ENCODE peak calls at places on chromosomes 16 and 17, in five cellular contexts. U, V, P, X and H are unnamed samples.

GRCh38 chr17:11384131-11384530 is 143.1 kb downstream of the SHISA6 start:
- DNase-seq in V (no peak), U (no peak), X (no peak), P (no peak), H (no peak)

GRCh38 chr17:2971851-2972250 is 91.6 kb downstream of the OR1D5 start:
- DNase-seq in X (no peak), P (no peak), V (no peak), U (no peak), H (no peak)

GRCh38 chr16:64900517-64900916 is 221.3 kb downstream of the CDH11 start:
- DNase-seq in V (no peak), X (no peak), P (no peak), U (no peak), H (no peak)

GRCh38 chr17:44952946-44953475 is 5.4 kb upstream of the KIF18B start:
- DNase-seq in X (no peak), V (no peak), P (no peak), U (no peak), H (no peak)

GRCh38 chr17:82932146-82933005 is 92.6 kb upstream of the ZNF750 start:
- DNase-seq in V (no peak), P (no peak), U (no peak), X (no peak), H (no peak)

GRCh38 chr17:78026381-78026780 is 67.9 kb downstream of the TNRC6C start:
- DNase-seq in V (no peak), X (no peak), P (no peak), U (no peak), H (no peak)

GRCh38 chr16:85835956-85836705 is 36.6 kb downstream of the COX4I1 start:
- DNase-seq in U (no peak), X (no peak), V (no peak), P (no peak), H (no peak)

GRCh38 chr17:37447641-37448040 is 41.0 kb downstream of the TADA2A start:
- DNase-seq in U (no peak), X (no peak), V (no peak), P (no peak), H (no peak)

GRCh38 chr17:68382582-68383085 is 74.7 kb downstream of the WIPI1 start:
- DNase-seq in X (no peak), V (no peak), P (no peak), U (no peak), H (no peak)

GRCh38 chr17:68383443-68384321 is 73.6 kb downstream of the WIPI1 start:
- DNase-seq in P (peak; percentile 42), V (no peak), U (no peak), X (no peak), H (no peak)

GRCh38 chr17:68383120-68383442 is 74.2 kb downstream of the WIPI1 start:
- DNase-seq in U (no peak), X (no peak), P (no peak), V (no peak), H (no peak)

GRCh38 chr17:68385490-68386215 is 71.6 kb downstream of the WIPI1 start:
- DNase-seq in X (no peak), P (no peak), V (no peak), U (no peak), H (no peak)

DNA sequence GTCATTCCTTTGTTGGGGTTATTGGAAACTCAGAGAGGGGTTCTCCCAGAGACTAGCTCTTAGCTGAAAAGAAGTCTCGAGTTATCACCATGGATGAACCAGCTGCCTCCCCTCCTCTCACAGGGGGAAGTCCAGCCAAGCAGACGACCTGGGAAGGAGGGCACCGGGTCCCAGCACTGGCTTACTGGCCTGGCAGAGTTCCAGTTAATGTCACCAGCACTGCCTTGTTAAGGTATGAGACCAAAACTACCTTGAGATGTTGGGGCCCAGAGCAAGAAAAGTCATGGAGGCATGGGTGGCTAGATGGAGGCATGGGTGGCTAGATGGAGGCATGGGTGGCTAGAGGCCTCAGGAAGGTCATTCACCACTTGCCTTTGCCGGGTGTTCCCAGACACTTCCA is 72.4 kb downstream of the WIPI1 start:
- DNase-seq in U (no peak), X (no peak), V (no peak), P (no peak), H (no peak)
- H3K4me3 ChIP-seq in U (no peak overlapping the region), X (no peak overlapping the region), V (no peak overlapping the region), P (no peak overlapping the region), H (no peak overlapping the region)

GRCh38 chr16:56534847-56535383 is 15.1 kb upstream of the BBS2 start:
- DNase-seq in P (no peak), V (no peak), X (no peak), U (no peak), H (no peak)
- TF ChIP-seq CTCF in P (no peak), V (no peak), X (no peak), U (no peak), H (no peak)

DNA sequence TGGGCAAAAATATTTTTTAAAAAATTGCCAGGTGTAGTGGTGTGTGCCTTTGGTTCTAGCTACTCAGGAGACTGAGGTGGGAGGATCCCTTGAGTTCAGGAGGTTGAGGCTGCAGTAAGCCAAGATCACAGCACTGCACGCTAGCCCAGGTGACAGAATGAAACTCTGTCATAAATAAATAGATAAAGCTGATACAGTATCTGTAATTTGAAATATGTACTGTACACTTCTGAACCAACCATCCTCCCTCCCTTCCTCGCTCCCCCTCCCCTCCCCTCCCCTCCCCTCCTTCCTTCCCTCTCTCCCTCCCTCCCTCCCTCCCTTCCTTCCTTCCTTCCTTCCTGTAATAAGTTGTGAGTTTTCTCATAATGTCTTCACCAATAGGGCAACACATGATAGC is 208.4 kb upstream of the RBFOX1 start:
- DNase-seq in X (no peak), P (no peak), U (no peak), V (no peak), H (no peak)
- H3K4me3 ChIP-seq in X (no peak overlapping the region), P (no peak overlapping the region), U (no peak overlapping the region), V (no peak overlapping the region), H (no peak overlapping the region)

GRCh38 chr16:79417465-79418093 is 183.0 kb downstream of the MAF start:
- DNase-seq in P (no peak), U (no peak), X (no peak), V (no peak), H (no peak)
- TF ChIP-seq CTCF in P (no peak), U (no peak), X (no peak), V (no peak), H (no peak)

DNA sequence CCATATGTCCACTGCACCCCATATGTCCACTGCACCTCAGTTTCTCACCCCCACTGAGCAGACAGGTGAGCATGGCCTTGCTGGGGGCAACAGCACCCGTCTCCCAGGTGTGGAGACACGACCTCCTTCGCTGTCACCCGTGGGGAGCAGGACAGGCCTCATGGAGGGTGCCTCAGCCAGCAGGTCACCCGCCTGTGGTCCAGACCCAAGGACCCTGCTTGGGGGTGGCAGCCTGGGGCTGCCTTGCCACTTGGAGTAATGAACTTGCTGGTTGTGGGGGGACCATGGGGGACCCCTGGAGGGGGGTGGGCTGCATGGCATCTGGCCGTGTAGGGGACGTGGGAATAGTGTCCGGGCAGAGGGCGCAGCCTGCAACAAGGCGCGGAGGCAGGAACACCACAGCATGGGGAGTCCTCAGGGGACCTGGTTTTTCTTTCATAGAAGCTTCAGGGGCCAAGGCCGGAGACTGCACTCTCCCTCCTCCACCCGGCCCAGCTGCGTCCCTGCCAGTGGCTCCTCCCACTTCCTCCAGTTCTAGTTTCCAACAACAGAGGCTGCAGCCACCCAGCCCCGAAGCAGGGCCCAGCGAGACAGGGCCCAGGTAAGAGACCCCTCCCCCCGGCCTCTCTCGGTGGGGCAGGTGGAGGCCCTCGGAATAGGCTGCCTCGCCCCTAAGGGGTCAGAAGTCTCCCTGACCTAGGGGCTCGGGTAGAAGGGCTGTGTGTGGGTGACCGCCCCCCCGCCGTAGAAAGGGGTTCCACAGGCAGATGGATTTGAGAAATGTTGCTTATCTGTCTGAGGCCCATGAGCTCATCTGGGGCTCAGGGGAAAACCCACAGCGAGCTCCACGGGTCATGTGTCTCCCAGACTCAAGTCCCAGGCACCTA is at the start of gene NHLRC4:
- DNase-seq in V (no peak), U (peak; percentile 45), P (peak; percentile 86), X (peak; percentile 74), H (peak; percentile 48)
- H3K4me3 ChIP-seq in V (peak within 1 kb of the TSS; percentile 33), U (peak within 1 kb of the TSS; percentile 50), P (peak within 1 kb of the TSS; percentile 53), X (peak within 1 kb of the TSS; percentile 33), H (peak within 1 kb of the TSS; percentile 28)

GRCh38 chr16:29192329-29193247 is 207.7 kb downstream of the LAT start:
- DNase-seq in X (peak; percentile 42), U (no peak), P (peak; percentile 22), V (no peak), H (no peak)
- TF ChIP-seq CTCF in X (peak; percentile 58), U (no peak), P (no peak), V (no peak), H (peak; percentile 16)

GRCh38 chr16:4755687-4756086 is 11.3 kb downstream of the ZNF500 start:
- DNase-seq in X (no peak), P (no peak), U (no peak), V (no peak), H (no peak)
- H3K4me3 ChIP-seq in X (no peak overlapping the region), P (no peak overlapping the region), U (no peak overlapping the region), V (no peak overlapping the region), H (no peak overlapping the region)

DNA sequence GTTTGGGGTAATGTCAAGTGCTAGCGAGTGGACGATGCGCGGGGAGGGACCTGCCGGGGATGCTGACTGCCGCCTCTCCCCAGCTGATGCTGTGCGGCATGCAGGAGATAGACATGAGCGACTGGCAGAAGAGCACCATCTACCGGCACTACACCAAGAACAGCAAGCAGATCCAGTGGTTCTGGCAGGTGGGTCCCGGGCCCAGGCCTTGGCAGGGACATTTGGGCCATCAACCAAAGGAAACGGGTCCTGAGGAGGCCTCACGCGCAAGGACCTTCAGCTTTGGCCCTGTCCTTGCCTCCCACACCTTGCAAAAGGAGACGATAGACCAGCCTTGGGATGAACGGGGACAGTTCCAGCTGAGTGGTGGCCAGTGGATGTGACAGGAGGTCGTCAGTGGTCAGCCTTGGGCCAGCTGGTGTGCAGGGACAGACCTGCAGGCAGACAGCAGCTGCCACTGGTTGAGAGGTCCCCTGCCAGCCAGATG is 13.6 kb upstream of the CLEC18A start:
- DNase-seq in P (no peak), U (no peak), V (no peak), X (peak; percentile 35), H (no peak)
- TF ChIP-seq CTCF in P (no peak), U (no peak), V (no peak), X (peak; percentile 50), H (no peak)

DNA sequence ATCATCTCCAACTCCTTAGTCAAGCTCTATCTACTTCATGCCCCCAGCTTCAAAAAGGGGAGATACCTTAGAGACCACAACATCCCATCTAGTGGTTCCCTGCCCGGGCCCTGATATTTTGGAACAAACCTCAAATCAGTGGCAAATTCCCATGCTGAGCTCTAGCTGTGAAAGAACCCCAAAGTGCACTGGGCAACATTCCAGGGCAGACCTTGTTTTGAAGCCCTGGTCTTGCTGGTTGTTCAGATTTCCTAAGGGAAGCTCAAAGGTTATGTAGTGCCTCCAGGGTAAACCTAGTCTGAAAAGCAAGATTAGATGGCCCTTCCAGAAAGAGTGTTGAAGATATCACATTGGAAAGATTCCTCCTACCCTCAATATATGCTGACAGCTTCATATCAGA is 16.3 kb downstream of the FAM117A start:
- DNase-seq in U (no peak), X (no peak), P (no peak), V (no peak), H (no peak)
- H3K4me3 ChIP-seq in U (no peak overlapping the region), X (no peak overlapping the region), P (no peak overlapping the region), V (no peak overlapping the region), H (no peak overlapping the region)